ENCODE peak calls at places on chromosome 4, in four cellular contexts. T is A549; Q is HepG2; P is activated CD8-positive, alpha-beta memory T cell treated with anti-CD3 and anti-CD28 coated beads, Interleukin-2, amount 10 ng/mL, durations not matched to agents 7 days and 5 days. Y is an unnamed sample.

GRCh38 chr4:150283689-150284088 is 205.4 kb downstream of the DCLK2 start:
- ATAC-seq in Q (no peak), P (no peak), T (peak; percentile 34), Y (peak; percentile 71)

GRCh38 chr4:173500841-173501591 is 29.0 kb downstream of the HAND2 start:
- ATAC-seq in P (no peak), T (no peak), Q (no peak), Y (no peak)

GRCh38 chr4:8401665-8402064 is 38.9 kb downstream of the ACOX3 start:
- ATAC-seq in P (no peak), T (no peak), Q (no peak), Y (no peak)

GRCh38 chr4:141107927-141108326 is 25.3 kb downstream of the RNF150 start:
- ATAC-seq in Q (no peak), P (no peak), T (no peak), Y (no peak)

GRCh38 chr4:128793859-128794667 is 15.4 kb upstream of the JADE1 start:
- ATAC-seq in T (peak; percentile 47), Q (peak; percentile 48), P (no peak), Y (no peak)

GRCh38 chr4:81447551-81448266 is 24.0 kb downstream of the RASGEF1B start:
- ATAC-seq in Q (no peak), T (no peak), P (no peak), Y (no peak)

GRCh38 chr4:16914208-16914607 is 15.8 kb upstream of the LDB2 start:
- ATAC-seq in P (no peak), Q (no peak), T (no peak), Y (peak; percentile 84)

GRCh38 chr4:83964996-83965541 is 429.2 kb downstream of the GPAT3 start:
- ATAC-seq in P (no peak), Q (no peak), T (no peak), Y (no peak)

GRCh38 chr4:88159137-88159725 is 792 bp upstream of the ABCG2 start:
- ATAC-seq in T (peak; percentile 93), P (peak; percentile 48), Q (peak; percentile 92), Y (peak; percentile 76)

GRCh38 chr4:177367336-177367735 is 57.7 kb downstream of the NEIL3 start:
- ATAC-seq in T (peak; percentile 84), Q (peak; percentile 99), P (peak; percentile 74), Y (peak; percentile 83)

GRCh38 chr4:7652006-7652405 is 217.3 kb upstream of the PSAPL1 start:
- ATAC-seq in P (no peak), Q (no peak), T (no peak), Y (no peak)

GRCh38 chr4:119184128-119184527 is 28.4 kb upstream of the USP53 start:
- ATAC-seq in T (no peak), Q (no peak), P (no peak), Y (no peak)

GRCh38 chr4:78532046-78532445 is 19.5 kb upstream of the ANXA3 start:
- ATAC-seq in Q (no peak), P (no peak), T (no peak), Y (no peak)

GRCh38 chr4:72786401-72786990 is 217.5 kb upstream of the ADAMTS3 start:
- ATAC-seq in P (no peak), Q (no peak), T (no peak), Y (no peak)

GRCh38 chr4:8542776-8543525 is 37.2 kb upstream of the GPR78 start:
- ATAC-seq in P (no peak), T (no peak), Q (no peak), Y (no peak)

GRCh38 chr4:133775469-133775868 is 426.1 kb downstream of the PABPC4L start:
- ATAC-seq in T (no peak), P (no peak), Q (no peak), Y (no peak)

GRCh38 chr4:78624048-78624447 is 72.5 kb downstream of the ANXA3 start:
- ATAC-seq in P (no peak), Q (no peak), T (no peak), Y (no peak)

GRCh38 chr4:152398060-152398459 is 137.8 kb downstream of the FBXW7 start:
- ATAC-seq in P (no peak), Q (no peak), T (no peak), Y (peak; percentile 51)

GRCh38 chr4:52199574-52200338 is 148.7 kb downstream of the SPATA18 start:
- ATAC-seq in T (peak; percentile 81), P (no peak), Q (no peak), Y (no peak)

GRCh38 chr4:134243742-134244713 is 42.4 kb upstream of the PABPC4L start:
- ATAC-seq in P (no peak), T (no peak), Q (peak; percentile 59), Y (no peak)

GRCh38 chr4:187415227-187415626 is 580.3 kb upstream of the ZFP42 start:
- ATAC-seq in T (no peak), Q (no peak), P (no peak), Y (no peak)

GRCh38 chr4:77002721-77003120 is 53.2 kb downstream of the SEPTIN11 start:
- ATAC-seq in T (no peak), P (no peak), Q (no peak), Y (peak; percentile 19)

GRCh38 chr4:77917075-77917474 is 54.4 kb downstream of the MRPL1 start:
- ATAC-seq in P (no peak), Q (no peak), T (no peak), Y (no peak)

GRCh38 chr4:101174679-101175078 is 172.6 kb downstream of the PPP3CA start:
- ATAC-seq in T (no peak), P (no peak), Q (no peak), Y (no peak)

GRCh38 chr4:25703731-25704388 is 48.2 kb downstream of the SLC34A2 start:
- ATAC-seq in T (no peak), P (no peak), Q (no peak), Y (no peak)

GRCh38 chr4:189835505-189835904 is 105.2 kb upstream of the FRG1 start:
- ATAC-seq in P (no peak), T (no peak), Q (no peak), Y (no peak)

GRCh38 chr4:1907848-1908525 is 36.8 kb downstream of the NSD2 start:
- ATAC-seq in T (no peak), P (no peak), Q (no peak), Y (no peak)

GRCh38 chr4:6658635-6659075 is 18.2 kb downstream of the MRFAP1 start:
- ATAC-seq in Q (no peak), P (peak; percentile 88), T (no peak), Y (no peak)

GRCh38 chr4:6021831-6022606 is 3.8 kb upstream of the C4orf50 start:
- ATAC-seq in Q (no peak), P (no peak), T (no peak), Y (no peak)

GRCh38 chr4:835148-836002 is 9.4 kb upstream of the CPLX1 start:
- ATAC-seq in Q (peak; percentile 24), T (no peak), P (no peak), Y (no peak)

GRCh38 chr4:7861440-7861881 is 78.2 kb downstream of the AFAP1 start:
- ATAC-seq in P (no peak), T (peak; percentile 65), Q (no peak), Y (peak; percentile 59)

GRCh38 chr4:163048447-163048846 is 118.2 kb downstream of the NAF1 start:
- ATAC-seq in T (peak; percentile 78), Q (peak; percentile 79), P (no peak), Y (peak; percentile 64)

GRCh38 chr4:152515678-152516077 is 20.2 kb downstream of the FBXW7 start:
- ATAC-seq in P (no peak), Q (no peak), T (no peak), Y (peak; percentile 88)

GRCh38 chr4:40731792-40732245 is 17.9 kb upstream of the NSUN7 start:
- ATAC-seq in T (no peak), P (peak; percentile 68), Q (peak; percentile 91), Y (no peak)

GRCh38 chr4:152399246-152399645 is 136.6 kb downstream of the FBXW7 start:
- ATAC-seq in P (peak; percentile 49), T (no peak), Q (no peak), Y (no peak)

GRCh38 chr4:7402526-7402925 is 32.2 kb downstream of the PSAPL1 start:
- ATAC-seq in Q (no peak), P (no peak), T (peak; percentile 39), Y (no peak)

GRCh38 chr4:7062816-7063215 is 5.0 kb downstream of the GRPEL1 start:
- ATAC-seq in Q (no peak), T (no peak), P (no peak), Y (no peak)

Y was measured in SK-N-SH treated with all-trans-retinoic acid at 6 μM for 48 hours.